ENCODE peak calls at places on chromosome 20, in four cellular contexts. A, W, N and O are unnamed samples.

GRCh38 chr20:50625986-50626677 is 65.2 kb downstream of the RIPOR3 start:
- DNase-seq in N (no peak), A (peak), W (peak), O (peak)

GRCh38 chr20:10247440-10247839 is 28.8 kb downstream of the SNAP25 start:
- DNase-seq in A (no peak), N (no peak), W (no peak), O (no peak)

GRCh38 chr20:14334306-14334930 is 3.0 kb downstream of the FLRT3 start:
- DNase-seq in N (no peak), A (peak), W (no peak), O (peak)

GRCh38 chr20:61835791-61836350 is 229.8 kb downstream of the TAF4 start:
- DNase-seq in N (no peak), A (no peak), W (no peak), O (no peak)

GRCh38 chr20:20713244-20713765 is 861 bp upstream of the RALGAPA2 start:
- DNase-seq in A (peak), W (peak), N (no peak), O (peak)

GRCh38 chr20:46552460-46553420 is 2.3 kb upstream of the OCSTAMP start:
- DNase-seq in A (no peak), W (peak), N (peak), O (no peak)

GRCh38 chr20:46265539-46265938 is 42.8 kb downstream of the CDH22 start:
- DNase-seq in A (no peak), W (no peak), N (no peak), O (no peak)

GRCh38 chr20:517221-517620 is 26.4 kb downstream of the CSNK2A1 start:
- DNase-seq in W (no peak), A (no peak), N (no peak), O (no peak)

GRCh38 chr20:52219441-52219840 is 27.9 kb upstream of the ZFP64 start:
- DNase-seq in W (no peak), A (peak), N (no peak), O (peak)

GRCh38 chr20:24672886-24673677 is 203.7 kb downstream of the SYNDIG1 start:
- DNase-seq in W (no peak), A (no peak), N (no peak), O (no peak)

GRCh38 chr20:41645372-41645771 is 27.2 kb upstream of the CHD6 start:
- DNase-seq in N (no peak), A (no peak), W (no peak), O (no peak)

GRCh38 chr20:5658897-5659296 is 91.3 kb upstream of the SHLD1 start:
- DNase-seq in N (no peak), A (peak), W (peak), O (no peak)

GRCh38 chr20:59008715-59009336 is 1.8 kb upstream of the CTSZ start:
- DNase-seq in A (no peak), N (no peak), W (no peak), O (no peak)

GRCh38 chr20:5829241-5829809 is 79.1 kb downstream of the SHLD1 start:
- DNase-seq in W (no peak), A (no peak), N (no peak), O (no peak)

GRCh38 chr20:35893942-35894341 is 60.4 kb downstream of the SCAND1 start:
- DNase-seq in A (no peak), N (peak), W (no peak), O (no peak)

GRCh38 chr20:21653628-21654027 is 51.8 kb upstream of the PAX1 start:
- DNase-seq in A (no peak), N (no peak), W (no peak), O (no peak)

GRCh38 chr20:20956586-20956985 is 149.6 kb downstream of the LINC00237 start:
- DNase-seq in N (no peak), A (no peak), W (no peak), O (no peak)

GRCh38 chr20:11919046-11919445 is 1.4 kb downstream of the BTBD3 start:
- DNase-seq in N (no peak), A (no peak), W (no peak), O (no peak)

GRCh38 chr20:45489083-45489531 is 19.6 kb downstream of the WFDC2 start:
- DNase-seq in N (no peak), W (no peak), A (no peak), O (no peak)

GRCh38 chr20:17614812-17615644 is 45.2 kb downstream of the DSTN start:
- DNase-seq in N (no peak), A (no peak), W (no peak), O (no peak)

GRCh38 chr20:4112490-4113420 is 97.4 kb upstream of the RNF24 start:
- DNase-seq in N (peak), A (no peak), W (no peak), O (no peak)

GRCh38 chr20:49562341-49563014 is 5.5 kb downstream of the PTGIS start:
- DNase-seq in N (no peak), W (peak), A (no peak), O (peak)

GRCh38 chr20:32052792-32053362 is 835 bp downstream of the HCK start:
- DNase-seq in A (no peak), N (no peak), W (no peak), O (peak)

GRCh38 chr20:2390971-2391675 is 10.4 kb downstream of the TGM6 start:
- DNase-seq in N (no peak), A (no peak), W (no peak), O (no peak)

GRCh38 chr20:53917145-53918009 is 153.0 kb downstream of the BCAS1 start:
- DNase-seq in N (peak), A (no peak), W (peak), O (no peak)
- TF ChIP-seq CBFB in N (no peak), A (no peak), W (no peak), O (no peak)

GRCh38 chr20:63657260-63657936 is 714 bp upstream of the RTEL1 start:
- DNase-seq in A (no peak), N (no peak), W (peak), O (peak)
- TF ChIP-seq ETV6 in A (no peak), N (no peak), W (no peak), O (no peak)

GRCh38 chr20:23101696-23102095 is 15.6 kb upstream of the CD93 start:
- DNase-seq in W (no peak), A (no peak), N (no peak), O (no peak)

GRCh38 chr20:23096986-23097520 is 10.9 kb upstream of the CD93 start:
- DNase-seq in A (no peak), N (no peak), W (no peak), O (no peak)

GRCh38 chr20:23097636-23098580 is 11.8 kb upstream of the CD93 start:
- DNase-seq in W (no peak), N (no peak), A (no peak), O (no peak)

GRCh38 chr20:23100754-23101107 is 14.6 kb upstream of the CD93 start:
- DNase-seq in N (no peak), A (no peak), W (no peak), O (no peak)

GRCh38 chr20:23100021-23100753 is 14.1 kb upstream of the CD93 start:
- DNase-seq in A (no peak), W (no peak), N (no peak), O (no peak)
- TF ChIP-seq CTCF in A (no peak), W (no peak), N (no peak), O (no peak)

DNA sequence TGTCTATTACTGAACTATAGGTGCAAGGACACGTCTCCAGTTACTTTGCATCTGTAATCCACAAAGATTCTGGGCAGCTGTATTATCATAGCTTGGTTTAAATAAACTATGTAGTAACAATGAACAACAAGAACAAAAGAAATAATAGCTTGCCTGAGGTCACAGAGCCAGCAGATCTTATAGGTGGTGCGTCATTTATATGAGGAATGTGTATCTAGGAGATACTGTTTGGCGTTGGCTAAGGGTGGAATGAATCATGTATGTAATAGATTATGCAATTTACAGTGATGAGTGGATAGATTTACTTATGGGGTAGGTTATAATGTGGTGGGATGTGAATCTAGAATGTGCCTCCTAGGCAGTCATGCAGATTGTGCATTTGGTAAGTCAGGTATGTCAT is 42.8 kb downstream of the HNF4A start:
- DNase-seq in W (no peak), N (no peak), A (no peak), O (no peak)
- TF ChIP-seq CBFB in W (no peak), N (no peak), A (no peak), O (no peak)